ENCODE peak calls at places on chromosomes 11 and 22, in ten cellular contexts. X is CD4-positive, alpha-beta T cell; Q is colonic mucosa; D is neural progenitor cell; J is HepG2; O is endodermal cell; H is H9; S is sigmoid colon; Z is transverse colon; Y is endothelial cell of umbilical vein. A is an unnamed sample. For H3K27me3, the result is how much of the 10 kb centered on the place peaks cover.

GRCh38 chr11:64165482-64165841 is 451 bp downstream of the MACROD1 start:
- DNase-seq in D (no peak), X (no peak), O (no peak), J (no peak), Z (peak), H (no peak), Y (no peak), S (no peak), Q (peak), A (no peak)

GRCh38 chr22:42376721-42377177 is 55.5 kb downstream of the NFAM1 start:
- DNase-seq in H (peak), X (no peak), J (no peak), O (peak), D (peak), Q (peak), Z (peak), S (peak), Y (no peak), A (peak)

GRCh38 chr22:26452236-26453016 is 23.4 kb downstream of the ASPHD2 start:
- DNase-seq in Z (no peak), H (no peak), Y (no peak), D (no peak), O (no peak), Q (no peak), X (no peak), J (no peak), S (no peak), A (no peak)

GRCh38 chr11:100932474-100933100 is 197.0 kb downstream of the PGR start:
- DNase-seq in H (no peak), D (peak), O (no peak), Q (no peak), Z (no peak), S (no peak), Y (peak), X (no peak), J (peak), A (no peak)

GRCh38 chr11:47376183-47376542 is 2.2 kb downstream of the SPI1 start:
- DNase-seq in O (no peak), Z (no peak), X (no peak), H (no peak), S (no peak), Q (no peak), D (no peak), Y (no peak), J (no peak), A (no peak)

GRCh38 chr11:68106165-68106940 is 14.8 kb downstream of the CHKA start:
- DNase-seq in D (no peak), Q (peak), S (peak), J (peak), Z (peak), Y (peak), O (peak), X (no peak), H (no peak), A (no peak)

GRCh38 chr11:87141980-87142514 is 104.3 kb downstream of the TMEM135 start:
- DNase-seq in Y (no peak), X (no peak), O (no peak), Z (no peak), D (no peak), J (no peak), Q (no peak), H (no peak), S (no peak), A (no peak)

GRCh38 chr11:78715639-78716311 is 141.1 kb upstream of the NARS2 start:
- DNase-seq in J (peak), S (no peak), Y (peak), Z (peak), X (no peak), Q (peak), D (peak), H (peak), O (peak), A (peak)

GRCh38 chr11:95254139-95254704 is 23.2 kb upstream of the SESN3 start:
- DNase-seq in X (peak), J (peak), Q (peak), H (peak), Z (peak), D (peak), O (peak), S (peak), Y (peak), A (peak)

GRCh38 chr11:45676522-45677095 is 11.2 kb upstream of the CHST1 start:
- DNase-seq in O (no peak), D (no peak), J (no peak), S (peak), X (no peak), Q (no peak), H (no peak), Z (no peak), Y (no peak), A (no peak)

GRCh38 chr22:36795633-36796032 is 19.7 kb upstream of the IFT27 start:
- DNase-seq in Q (no peak), O (no peak), Z (no peak), S (no peak), J (no peak), Y (no peak), H (no peak), X (no peak), D (no peak), A (no peak)

GRCh38 chr11:126212089-126212660 is 593 bp downstream of the FAM118B start:
- DNase-seq in Z (no peak), O (no peak), H (no peak), D (peak), Y (peak), X (no peak), J (no peak), S (no peak), Q (no peak), A (no peak)

GRCh38 chr11:70788247-70789022 is 390.1 kb downstream of the CTTN start:
- DNase-seq in H (no peak), J (no peak), O (no peak), X (no peak), S (no peak), D (no peak), Q (no peak), Z (no peak), Y (peak), A (no peak)

GRCh38 chr11:106880121-106880520 is 138.2 kb downstream of the GUCY1A2 start:
- DNase-seq in D (peak), O (peak), Z (no peak), Y (no peak), J (no peak), H (peak), Q (no peak), X (no peak), S (no peak), A (no peak)

GRCh38 chr11:3134651-3135490 is 30.2 kb downstream of the OSBPL5 start:
- DNase-seq in S (peak), O (peak), D (no peak), H (no peak), X (no peak), Y (no peak), Z (peak), J (no peak), Q (no peak), A (peak)

GRCh38 chr11:77107950-77108349 is 5.3 kb downstream of the OMP start:
- DNase-seq in D (no peak), Z (peak), S (no peak), Q (peak), X (no peak), O (no peak), H (no peak), J (peak), Y (peak), A (no peak)

DNA sequence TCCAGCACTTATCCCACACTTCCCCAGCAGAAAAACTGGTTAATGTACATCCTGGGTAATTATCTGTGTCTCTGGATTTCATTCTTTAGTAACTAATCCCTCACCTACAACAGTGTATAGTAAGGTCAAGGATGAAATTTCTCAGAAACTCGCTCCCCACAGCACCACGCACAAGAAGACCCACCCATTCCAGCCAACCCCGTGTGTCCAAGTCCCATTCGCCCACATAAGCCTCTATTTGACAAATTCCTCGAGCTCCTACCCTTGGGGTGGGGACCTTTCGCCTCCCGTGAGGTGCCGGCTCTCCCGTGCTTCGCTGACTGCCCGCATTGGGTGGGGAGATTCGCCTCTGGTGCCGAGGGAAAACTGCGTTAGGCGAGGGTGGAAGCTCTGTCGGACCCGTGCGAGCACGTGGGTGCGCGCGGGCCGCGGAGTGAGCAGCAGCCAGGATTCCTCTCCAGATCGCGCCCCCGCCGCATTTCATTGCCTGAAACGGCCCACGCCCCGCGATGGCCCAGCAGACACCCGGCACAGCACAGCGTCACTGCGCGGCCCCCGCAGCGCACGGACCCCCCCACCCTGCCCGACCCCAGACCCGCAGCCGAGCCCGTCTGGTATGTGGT is 866 bp downstream of the EXPH5 start:
- DNase-seq in Q (peak), Z (peak), S (no peak), Y (no peak), H (peak), X (peak), O (peak), D (no peak), J (no peak), A (peak)
- H3K27ac ChIP-seq in Q (peak), Z (peak), S (no peak), Y (no peak), H (no peak), X (no peak), O (no peak), D (no peak), J (no peak), A (peak)

DNA sequence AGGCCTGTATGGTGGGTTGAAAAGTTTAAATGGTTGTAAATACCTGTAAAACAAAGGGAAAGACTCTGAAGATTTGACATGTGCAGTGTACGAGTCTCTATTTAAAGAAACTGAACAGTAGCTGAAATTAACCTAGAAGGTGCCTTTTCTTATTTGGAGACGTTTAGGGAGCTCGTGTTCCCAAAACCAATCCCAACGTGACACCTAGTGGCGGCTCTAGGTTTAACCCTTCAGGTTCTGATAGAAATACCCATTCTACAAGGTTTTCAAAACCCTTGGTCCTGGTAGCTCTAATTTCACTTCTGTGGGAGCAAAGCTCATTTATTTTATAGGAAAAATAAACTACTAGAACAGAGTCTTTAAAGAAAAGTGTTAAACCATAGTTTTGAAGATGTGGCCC is 258.3 kb downstream of the LRRC4C start:
- DNase-seq in O (peak), D (peak), X (no peak), S (no peak), J (peak), H (peak), Z (no peak), Y (no peak), Q (no peak), A (no peak)
- TF ChIP-seq CTCF in O (peak), D (peak), X (no peak), S (no peak), J (peak), H (peak), Z (no peak), Y (peak), Q (no peak), A (peak)

GRCh38 chr22:22783505-22783904 is 104.1 kb upstream of the IGLL5 start:
- DNase-seq in Y (no peak), O (no peak), Z (no peak), D (no peak), X (no peak), Q (no peak), H (no peak), J (no peak), S (no peak), A (no peak)
- H3K27me3 ChIP-seq in Y (under half), O (under half), Z (under half), D (half or more), X (under half), Q (under half), H (under half), J (under half), S (under half), A (under half)

DNA sequence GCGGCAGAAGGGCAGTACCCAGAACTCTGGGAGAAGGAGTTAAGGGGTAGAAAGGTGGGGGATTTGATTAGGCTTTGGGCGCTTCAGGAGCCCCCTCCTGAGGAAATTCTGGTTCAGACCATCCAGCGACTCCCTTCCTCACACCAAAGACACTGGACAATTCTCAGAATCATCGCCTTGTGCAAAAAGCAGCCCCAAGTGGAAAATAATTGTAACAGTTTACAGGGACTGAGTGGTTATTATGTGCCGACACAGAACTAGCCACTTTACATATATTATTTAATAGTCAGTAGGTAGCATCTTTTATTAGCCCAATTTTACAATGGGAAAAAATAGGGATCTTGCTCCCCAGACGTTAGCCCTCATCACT is 667 bp upstream of the TRIM3 start:
- DNase-seq in H (no peak), O (no peak), Q (no peak), D (no peak), Z (no peak), J (no peak), S (no peak), X (no peak), Y (no peak), A (no peak)
- H3K27ac ChIP-seq in H (peak), O (peak), Q (peak), D (peak), Z (peak), J (peak), S (peak), X (peak), Y (peak), A (peak)

GRCh38 chr22:44364750-44365118 is 52.0 kb upstream of the SHISAL1 start:
- DNase-seq in X (no peak), O (peak), H (no peak), S (peak), Z (no peak), Q (no peak), Y (no peak), D (no peak), J (no peak), A (peak)

GRCh38 chr22:44363980-44364749 is 51.4 kb upstream of the SHISAL1 start:
- DNase-seq in H (no peak), Y (no peak), X (no peak), Z (no peak), D (no peak), J (no peak), Q (no peak), O (peak), S (peak), A (peak)

GRCh38 chr22:44366372-44367310 is 53.9 kb upstream of the SHISAL1 start:
- DNase-seq in O (peak), Q (no peak), J (no peak), X (no peak), S (peak), D (no peak), Z (no peak), Y (peak), H (no peak), A (peak)

GRCh38 chr22:44365832-44366231 is 53.1 kb upstream of the SHISAL1 start:
- DNase-seq in H (no peak), J (no peak), Z (no peak), Q (no peak), Y (no peak), S (peak), D (no peak), O (peak), X (no peak), A (peak)

DNA sequence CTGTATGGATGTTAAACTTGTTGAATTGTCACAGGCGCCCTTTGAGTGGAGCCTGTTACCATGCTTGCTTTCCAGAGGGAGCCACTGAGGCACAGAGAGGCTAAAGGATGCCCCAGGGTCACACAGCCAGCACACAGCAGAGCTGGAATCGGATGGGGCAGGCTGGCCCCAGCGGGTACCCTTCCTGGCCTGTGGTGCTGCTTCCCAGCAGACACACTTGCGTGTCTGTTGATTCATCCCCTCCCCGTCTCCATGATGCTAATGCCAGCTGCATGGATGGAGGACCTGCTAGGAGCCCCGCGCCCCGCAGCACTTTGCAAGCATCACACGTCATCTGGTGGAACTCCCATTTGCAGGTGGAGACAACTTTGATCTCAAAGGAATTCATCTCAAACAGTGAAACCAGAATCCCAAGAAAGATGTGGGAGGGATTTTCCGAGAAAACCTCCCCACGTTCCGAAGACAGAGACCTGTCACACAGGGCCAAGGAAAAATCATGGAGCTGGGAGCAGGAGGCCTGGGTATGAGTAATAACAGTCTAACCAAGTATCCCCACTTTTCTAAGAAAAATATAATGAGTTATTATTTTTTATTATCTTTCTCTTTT is 52.5 kb upstream of the SHISAL1 start:
- DNase-seq in J (no peak), D (no peak), Z (no peak), O (peak), X (no peak), S (peak), Q (no peak), Y (no peak), H (no peak), A (peak)
- TF ChIP-seq CTCF in J (no peak), D (no peak), Z (no peak), O (no peak), X (no peak), S (no peak), Q (no peak), Y (no peak), H (no peak), A (no peak)

DNA sequence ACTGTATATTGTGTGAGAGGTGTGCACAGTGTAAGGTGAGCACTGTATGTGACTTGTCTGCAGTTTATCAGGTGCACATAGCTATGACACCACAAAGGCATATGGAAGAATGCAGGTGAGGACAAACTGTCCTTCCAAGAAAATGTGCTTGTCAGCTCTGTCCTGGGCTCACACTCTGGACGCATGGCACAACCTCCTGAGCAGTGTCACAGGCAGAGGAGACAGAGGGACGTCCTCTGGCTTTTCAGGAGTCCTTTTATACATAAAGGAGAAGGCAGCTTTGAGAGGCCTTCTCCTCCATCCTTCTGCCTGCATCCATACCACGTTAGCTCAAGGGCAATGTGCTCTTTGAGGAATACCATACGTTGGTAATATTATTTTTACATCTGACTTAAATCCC is 7.5 kb upstream of the MYOD1 start:
- DNase-seq in X (no peak), D (no peak), H (no peak), Z (no peak), S (no peak), O (no peak), J (no peak), Y (no peak), Q (no peak), A (no peak)
- H3K27me3 ChIP-seq in X (under half), D (half or more), H (under half), Z (half or more), S (half or more), O (half or more), J (under half), Y (under half), Q (under half), A (under half)

A was measured in lower lobe of right lung.